ENCODE peak calls at places on chromosomes 12 and 14, in seven cellular contexts. V, S, E, C, Z, L and K are unnamed samples.

GRCh38 chr12:102534899-102535298 is 54.5 kb upstream of the IGF1 start:
- DNase-seq in Z (no peak), S (no peak), C (no peak), V (no peak), E (no peak), L (no peak), K (no peak)

GRCh38 chr12:123035841-123036240 is 55.4 kb downstream of the ARL6IP4 start:
- DNase-seq in V (no peak), S (no peak), L (no peak), Z (no peak), C (no peak), E (no peak), K (no peak)

GRCh38 chr14:100732766-100733100 is 6.0 kb downstream of the DLK1 start:
- DNase-seq in L (no peak), C (no peak), E (no peak), S (no peak), Z (no peak), V (no peak), K (no peak)

GRCh38 chr12:62581288-62582064 is 114.8 kb downstream of the MON2 start:
- DNase-seq in Z (no peak), S (peak), C (peak), V (peak), L (no peak), E (peak), K (peak)

GRCh38 chr12:109518820-109519665 is 41.6 kb downstream of the UBE3B start:
- DNase-seq in Z (peak), E (peak), C (peak), S (peak), L (peak), V (peak), K (peak)

GRCh38 chr12:112947761-112948160 is 9.5 kb downstream of the OAS3 start:
- DNase-seq in V (no peak), Z (no peak), E (no peak), C (no peak), L (no peak), S (no peak), K (no peak)

GRCh38 chr14:100677152-100677924 is 49.4 kb upstream of the DLK1 start:
- DNase-seq in E (peak), Z (no peak), S (no peak), V (peak), C (no peak), L (peak), K (no peak)

GRCh38 chr14:68143341-68143807 is 323.8 kb downstream of the RAD51B start:
- DNase-seq in V (peak), C (no peak), L (peak), S (peak), Z (peak), E (peak), K (no peak)

GRCh38 chr12:91441996-91442395 is 259.4 kb upstream of the DCN start:
- DNase-seq in L (no peak), E (no peak), V (no peak), Z (no peak), C (no peak), S (no peak), K (no peak)

GRCh38 chr12:57725851-57726150 is 12.7 kb downstream of the AGAP2 start:
- DNase-seq in V (no peak), L (no peak), E (no peak), S (no peak), Z (no peak), C (no peak), K (no peak)

GRCh38 chr12:80702889-80703605 is 4.4 kb upstream of the MYF6 start:
- DNase-seq in C (peak), L (no peak), V (peak), S (no peak), E (no peak), Z (no peak), K (peak)

GRCh38 chr12:25321772-25322171 is 71.0 kb upstream of the KRAS start:
- DNase-seq in Z (no peak), E (no peak), V (no peak), L (no peak), S (no peak), C (no peak), K (no peak)

GRCh38 chr12:16670456-16671050 is 64.6 kb upstream of the LMO3 start:
- DNase-seq in S (no peak), L (no peak), C (no peak), Z (no peak), E (no peak), V (peak), K (no peak)

GRCh38 chr14:68164723-68165122 is 345.1 kb downstream of the RAD51B start:
- DNase-seq in C (no peak), L (no peak), Z (no peak), V (no peak), S (peak), E (no peak), K (no peak)

GRCh38 chr12:126069549-126070165 is 1004.4 kb downstream of the AACS start:
- DNase-seq in S (peak), V (peak), L (no peak), C (no peak), Z (no peak), E (peak), K (peak)

GRCh38 chr12:102631274-102631673 is 150.9 kb upstream of the IGF1 start:
- DNase-seq in Z (no peak), C (peak), E (no peak), L (no peak), V (peak), S (peak), K (no peak)

GRCh38 chr12:42809226-42809625 is 219.7 kb upstream of the PRICKLE1 start:
- DNase-seq in V (peak), S (no peak), C (no peak), L (no peak), E (no peak), Z (no peak), K (no peak)

GRCh38 chr12:106149096-106149784 is 10.5 kb upstream of the NUAK1 start:
- DNase-seq in L (no peak), Z (no peak), V (peak), C (no peak), S (peak), E (peak), K (peak)

GRCh38 chr14:71852201-71852600 is 80.0 kb upstream of the RGS6 start:
- DNase-seq in S (no peak), L (no peak), C (no peak), V (peak), E (peak), Z (no peak), K (no peak)

GRCh38 chr12:78584695-78585094 is 279.9 kb upstream of the SYT1 start:
- DNase-seq in Z (no peak), C (no peak), E (peak), S (peak), L (no peak), V (peak), K (peak)

GRCh38 chr14:68322970-68323620 is 469.8 kb downstream of the ZFP36L1 start:
- DNase-seq in E (no peak), C (no peak), L (no peak), Z (no peak), V (no peak), S (no peak), K (no peak)

GRCh38 chr14:98513558-98513957 is 758.4 kb downstream of the BCL11B start:
- DNase-seq in V (no peak), C (no peak), S (no peak), Z (no peak), L (no peak), E (no peak), K (no peak)

GRCh38 chr14:35533357-35534129 is 421 bp upstream of the INSM2 start:
- DNase-seq in V (peak), E (peak), S (peak), L (no peak), Z (peak), C (no peak), K (peak)

GRCh38 chr14:85421166-85421877 is 108.6 kb upstream of the FLRT2 start:
- DNase-seq in L (no peak), Z (no peak), V (peak), S (peak), E (no peak), C (peak), K (no peak)

GRCh38 chr14:30034049-30034635 is 106.5 kb upstream of the PRKD1 start:
- DNase-seq in S (no peak), E (no peak), L (no peak), C (no peak), V (no peak), Z (no peak), K (no peak)

GRCh38 chr14:33596211-33597080 is 354.4 kb downstream of the EGLN3 start:
- DNase-seq in Z (peak), V (no peak), E (no peak), L (no peak), C (no peak), S (no peak), K (no peak)

GRCh38 chr14:24852312-24853060 is 197.5 kb downstream of the STXBP6 start:
- DNase-seq in S (no peak), Z (no peak), V (no peak), E (peak), L (no peak), C (no peak), K (no peak)

GRCh38 chr12:58393152-58393551 is 451.8 kb downstream of the ATP23 start:
- DNase-seq in E (no peak), S (no peak), C (no peak), V (no peak), Z (no peak), L (no peak), K (no peak)

GRCh38 chr14:75306917-75307699 is 28.5 kb downstream of the FOS start:
- DNase-seq in S (peak), L (no peak), E (peak), C (no peak), V (no peak), Z (no peak), K (peak)

GRCh38 chr12:120194534-120195395 is at the start of gene GCN1:
- DNase-seq in S (peak), Z (peak), L (peak), V (peak), C (peak), E (peak), K (peak)

GRCh38 chr14:68619805-68620574 is 172.9 kb downstream of the ZFP36L1 start:
- DNase-seq in V (peak), Z (no peak), C (no peak), L (peak), S (peak), E (no peak), K (no peak)

GRCh38 chr14:50544911-50545310 is 12.5 kb upstream of the MAP4K5 start:
- DNase-seq in E (no peak), V (no peak), C (no peak), L (no peak), Z (peak), S (no peak), K (no peak)

GRCh38 chr14:101087614-101088394 is 184.3 kb upstream of the RTL1 start:
- DNase-seq in C (no peak), S (no peak), V (peak), L (no peak), Z (no peak), E (no peak), K (no peak)

GRCh38 chr12:49298160-49298559 is 3.2 kb downstream of the PRPH start:
- DNase-seq in Z (no peak), V (no peak), L (no peak), E (no peak), S (peak), C (no peak), K (no peak)

DNA sequence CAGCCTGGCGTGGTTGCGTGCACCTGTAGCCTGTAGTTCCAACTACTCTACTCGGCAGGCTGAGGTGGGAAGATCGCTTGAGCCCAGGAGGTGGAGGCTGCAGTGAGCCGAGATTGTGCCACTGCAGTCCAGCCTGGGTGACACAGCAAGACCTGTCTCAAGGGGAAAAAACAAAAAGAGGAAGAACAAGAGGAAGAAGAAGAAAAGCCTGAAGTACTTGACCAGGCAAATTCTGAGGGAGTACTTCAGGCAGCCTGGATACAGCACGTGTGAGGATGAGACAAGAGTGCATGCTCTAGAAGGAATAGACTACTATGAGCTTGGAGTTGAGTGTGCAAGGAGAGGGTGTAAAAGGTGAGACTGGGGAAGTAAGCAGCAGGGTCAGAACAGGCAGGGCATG is 1.8 kb downstream of the GDF3 start:
- DNase-seq in Z (no peak), C (no peak), L (no peak), S (no peak), V (no peak), E (no peak), K (no peak)
- H3K27ac ChIP-seq in Z (no peak), C (no peak), L (no peak), S (no peak), V (no peak), E (no peak), K (no peak)

DNA sequence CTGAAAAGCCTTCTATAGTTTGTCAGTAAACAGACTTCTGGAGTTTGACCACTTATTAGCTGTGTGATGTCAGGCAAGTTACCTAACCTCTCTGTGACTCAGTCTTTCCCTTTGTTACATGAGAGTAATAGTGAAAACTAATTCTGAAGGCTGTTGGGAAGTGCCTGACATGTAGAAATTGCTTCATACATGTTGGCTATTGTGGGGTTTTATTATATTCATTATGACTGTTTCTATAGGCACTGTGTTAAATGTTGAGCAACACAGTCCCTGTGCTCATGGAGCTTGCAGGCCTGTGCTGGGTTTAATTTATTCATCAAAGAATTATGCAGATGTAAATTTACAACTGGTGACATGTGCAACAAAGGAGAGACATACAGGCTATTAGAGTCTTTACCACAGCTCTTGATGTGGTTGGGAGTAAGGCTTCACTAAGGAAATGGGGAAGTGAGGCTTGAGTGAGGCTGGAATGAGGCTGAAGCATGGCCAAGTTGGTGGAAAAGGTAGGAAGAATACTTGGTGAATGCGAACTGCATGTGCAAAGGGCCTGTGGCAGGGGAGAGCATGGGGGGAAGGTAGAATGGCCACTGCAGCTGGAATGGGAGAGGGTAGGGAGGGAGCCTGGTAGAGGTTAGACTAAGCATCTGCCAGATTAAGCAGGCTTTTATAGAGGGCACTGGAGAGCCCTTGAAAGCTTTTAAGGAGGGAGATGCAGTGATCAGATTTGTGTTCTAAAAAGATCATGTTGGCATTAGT is 236.4 kb upstream of the CRY1 start:
- DNase-seq in E (peak), C (no peak), Z (no peak), V (peak), L (no peak), S (no peak), K (no peak)
- H3K27ac ChIP-seq in E (no peak), C (no peak), Z (no peak), V (no peak), L (no peak), S (peak), K (no peak)

DNA sequence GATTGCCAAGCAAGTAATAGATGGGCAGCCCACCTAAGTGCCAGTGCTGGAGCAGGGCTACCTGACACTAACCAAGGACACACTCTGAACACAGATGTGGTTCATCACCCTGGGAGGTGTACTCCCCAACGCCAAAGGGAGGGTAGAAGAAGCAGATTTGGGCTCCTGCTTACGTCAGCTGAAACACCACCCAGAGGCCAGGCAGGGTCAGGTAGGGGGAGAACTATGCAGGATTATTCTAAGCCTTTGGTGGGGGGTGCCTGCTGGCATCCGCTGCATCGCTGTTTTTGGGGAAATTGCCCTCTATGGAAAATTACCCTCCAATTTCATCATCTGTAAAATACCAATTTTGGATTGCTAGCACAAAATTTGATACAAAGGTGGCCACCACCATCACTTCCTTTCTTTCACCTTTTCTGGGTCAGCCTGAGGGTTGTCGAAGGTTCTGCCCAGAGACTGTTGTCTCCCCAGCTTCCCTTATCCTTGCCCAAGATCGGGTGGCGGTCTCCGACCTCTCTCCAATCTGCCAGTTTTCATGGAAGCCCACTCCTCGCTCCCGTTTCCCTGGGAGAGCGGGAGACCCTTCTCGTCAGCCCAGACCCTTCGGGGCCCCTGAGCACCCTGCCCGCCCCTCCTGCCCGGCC is 535 bp downstream of the BIN2 start:
- DNase-seq in L (no peak), V (no peak), C (no peak), Z (no peak), E (no peak), S (no peak), K (peak)
- H3K27ac ChIP-seq in L (no peak), V (no peak), C (no peak), Z (no peak), E (no peak), S (peak), K (peak)

DNA sequence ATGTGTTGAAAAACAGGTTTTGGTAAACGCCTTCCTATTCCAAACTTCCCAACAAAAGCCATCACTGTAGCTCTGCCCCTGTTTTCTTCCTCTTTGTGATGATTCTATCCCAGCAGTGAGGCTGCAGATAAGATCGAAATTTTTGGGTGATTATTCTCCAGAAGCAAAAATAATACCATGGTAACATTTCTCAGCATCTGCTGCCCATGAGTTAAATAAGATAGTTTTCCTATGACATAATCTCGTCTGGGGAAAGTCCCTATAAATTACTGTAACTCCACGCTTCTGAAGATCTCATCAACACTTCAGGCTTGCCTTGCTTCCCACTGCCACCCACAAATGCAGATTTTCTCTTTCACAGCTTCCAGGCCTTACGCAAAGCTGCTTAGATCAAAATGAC is 24.5 kb upstream of the PTPRB start:
- DNase-seq in Z (no peak), L (no peak), C (no peak), E (peak), V (peak), S (no peak), K (no peak)
- H3K27ac ChIP-seq in Z (no peak), L (no peak), C (peak), E (no peak), V (no peak), S (no peak), K (no peak)

GRCh38 chr12:51008329-51008728 is 17.9 kb downstream of the SLC11A2 start:
- DNase-seq in E (peak), C (no peak), Z (no peak), S (no peak), L (no peak), V (no peak), K (no peak)

GRCh38 chr12:51004504-51004903 is 21.7 kb downstream of the SLC11A2 start:
- DNase-seq in V (no peak), Z (no peak), E (no peak), L (no peak), C (no peak), S (no peak), K (no peak)

GRCh38 chr12:51001799-51002198 is 24.4 kb downstream of the SLC11A2 start:
- DNase-seq in V (no peak), L (no peak), Z (no peak), E (no peak), S (no peak), C (no peak), K (no peak)

GRCh38 chr12:51009038-51009437 is 17.1 kb downstream of the SLC11A2 start:
- DNase-seq in E (no peak), V (peak), Z (peak), L (peak), S (no peak), C (no peak), K (no peak)

DNA sequence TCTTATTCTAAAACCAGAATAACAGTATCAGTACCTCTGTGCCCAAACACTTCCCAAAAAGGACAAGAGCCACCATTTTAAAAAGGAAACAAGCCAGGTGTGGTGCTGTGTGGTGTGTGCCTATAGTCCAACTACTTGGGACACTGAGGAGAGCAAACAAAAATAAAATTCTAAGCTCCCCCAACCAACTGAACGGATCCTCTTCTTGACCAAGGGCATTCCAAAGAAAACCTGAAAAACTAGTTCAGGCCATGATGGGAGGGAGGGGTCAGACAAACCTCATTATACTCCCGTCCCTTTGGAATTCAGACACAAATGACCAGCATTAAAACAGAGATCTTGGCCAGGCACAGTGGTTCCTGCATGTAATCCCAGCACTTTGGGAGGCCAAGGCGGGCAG is 20.5 kb downstream of the SLC11A2 start:
- DNase-seq in L (no peak), C (no peak), S (no peak), E (no peak), Z (no peak), V (no peak), K (no peak)
- H3K27ac ChIP-seq in L (no peak), C (no peak), S (no peak), E (no peak), Z (no peak), V (no peak), K (no peak)

GRCh38 chr12:121453022-121453360 is 53.1 kb downstream of the RNF34 start:
- DNase-seq in V (no peak), L (no peak), C (no peak), Z (no peak), S (no peak), E (no peak), K (no peak)
- H3K27ac ChIP-seq in V (no peak), L (peak), C (no peak), Z (no peak), S (no peak), E (no peak), K (no peak)

DNA sequence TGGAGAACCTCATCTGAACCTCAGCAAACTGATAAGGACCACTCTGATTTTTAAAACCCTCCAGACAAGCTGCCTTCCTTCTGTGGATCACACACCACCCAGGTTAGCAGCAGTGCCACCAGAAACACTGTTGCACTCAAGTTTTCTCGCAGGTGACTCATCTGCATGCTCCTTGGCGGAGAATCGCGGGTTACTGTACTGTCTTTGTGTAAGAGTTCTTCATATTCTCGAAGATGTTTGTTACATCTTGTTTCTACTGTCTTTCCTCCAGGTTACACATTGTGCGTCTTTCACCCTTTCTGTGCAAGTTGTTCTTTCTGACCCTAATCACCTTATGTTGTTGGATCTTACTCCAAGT is 331.2 kb downstream of the CACNA1C start:
- DNase-seq in Z (no peak), V (no peak), S (no peak), L (peak), E (no peak), C (no peak), K (no peak)
- H3K27ac ChIP-seq in Z (no peak), V (no peak), S (no peak), L (peak), E (no peak), C (no peak), K (no peak)